ENCODE peak calls at places on chromosome 22, in seven cellular contexts. J is IMR-90, I is uterus, U is testis, Z is prostate gland, O is A549, T is spleen. E is an unnamed sample.

GRCh38 chr22:26330971-26331625 is 98.0 kb upstream of the ASPHD2 start:
- DNase-seq in Z (peak; percentile 18), U (peak; percentile 72), T (no peak), I (no peak), J (peak; percentile 23), O (peak; percentile 45), E (peak; percentile 44)

GRCh38 chr22:48717076-48717810 is 1110.4 kb downstream of the BRD1 start:
- DNase-seq in J (no peak), O (no peak), T (peak; percentile 72), I (no peak), U (no peak), Z (no peak), E (no peak)

GRCh38 chr22:19337137-19337536 is 45.6 kb upstream of the CLTCL1 start:
- DNase-seq in I (no peak), Z (no peak), U (no peak), J (no peak), O (no peak), T (no peak), E (no peak)

GRCh38 chr22:17638182-17638431 is 450 bp upstream of the BCL2L13 start:
- DNase-seq in I (no peak), T (peak; percentile 75), J (no peak), U (peak; percentile 66), Z (peak; percentile 49), O (peak; percentile 33), E (no peak)

GRCh38 chr22:42820075-42820763 is 36.9 kb downstream of the ARFGAP3 start:
- DNase-seq in I (no peak), U (peak; percentile 9), T (no peak), Z (no peak), J (peak; percentile 93), O (no peak), E (no peak)

GRCh38 chr22:36329217-36330078 is 58.3 kb downstream of the MYH9 start:
- DNase-seq in O (peak; percentile 43), U (no peak), I (peak; percentile 81), J (peak; percentile 97), Z (peak; percentile 94), T (peak; percentile 78), E (peak; percentile 70)

GRCh38 chr22:27672721-27673387 is 128.7 kb downstream of the MN1 start:
- DNase-seq in Z (no peak), I (no peak), T (no peak), U (no peak), O (no peak), J (no peak), E (no peak)

GRCh38 chr22:46171940-46172339 is 21.6 kb downstream of the PPARA start:
- DNase-seq in J (peak; percentile 74), Z (no peak), U (peak; percentile 49), O (no peak), I (no peak), T (no peak), E (no peak)

GRCh38 chr22:38257170-38257569 is 15.6 kb downstream of the TMEM184B start:
- DNase-seq in O (no peak), T (no peak), I (no peak), Z (no peak), U (no peak), J (peak; percentile 81), E (no peak)

GRCh38 chr22:25602924-25603323 is 38.4 kb downstream of the GRK3 start:
- DNase-seq in I (no peak), U (no peak), T (no peak), O (no peak), J (no peak), Z (no peak), E (no peak)

GRCh38 chr22:44758354-44758969 is 6.1 kb downstream of the ARHGAP8 start:
- DNase-seq in J (peak; percentile 74), T (peak; percentile 33), I (no peak), Z (no peak), O (no peak), U (no peak), E (no peak)

DNA sequence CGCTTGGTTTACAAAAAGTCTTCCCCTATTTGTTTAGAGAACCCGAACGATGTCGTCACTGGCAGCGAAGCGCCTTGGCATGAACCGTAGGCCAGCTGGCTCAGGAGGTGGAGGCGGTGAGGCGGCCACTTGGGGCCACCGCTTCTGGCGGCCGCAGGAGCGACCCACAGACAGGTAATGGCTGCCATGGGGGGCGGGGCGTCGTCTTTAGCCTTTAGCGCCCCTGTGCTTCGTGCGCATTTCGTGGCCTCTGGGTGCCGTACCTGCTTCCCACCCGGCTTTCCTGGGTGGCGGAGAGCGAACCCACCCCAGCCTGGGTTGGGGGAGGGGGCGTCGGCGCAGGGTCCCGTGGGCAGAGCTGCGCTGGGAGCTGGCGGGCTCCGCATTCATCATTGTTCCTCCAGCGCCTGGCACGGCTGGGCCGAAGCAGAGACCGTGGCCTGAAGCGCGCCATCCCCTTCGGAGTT is 470 bp upstream of the OSBP2 start:
- DNase-seq in J (peak; percentile 35), O (peak; percentile 47), T (peak; percentile 83), Z (peak; percentile 66), I (peak; percentile 39), U (peak; percentile 77), E (peak; percentile 17)
- TF ChIP-seq POLR2A in J (no peak), O (no peak), T (no peak), Z (peak; percentile 12), I (no peak), U (no peak), E (no peak)

GRCh38 chr22:41543854-41544670 is at the start of gene POLR3H:
- DNase-seq in J (peak; percentile 96), I (peak; percentile 99), O (peak; percentile 82), Z (peak; percentile 97), T (peak; percentile 99), U (peak; percentile 100), E (peak; percentile 99)
- TF ChIP-seq POLR2A in J (peak; percentile 71), I (peak; percentile 56), O (peak; percentile 78), Z (peak; percentile 38), T (no peak), U (no peak), E (peak; percentile 64)

GRCh38 chr22:41021655-41022454 is 70.5 kb upstream of the EP300 start:
- DNase-seq in O (peak; percentile 41), J (peak; percentile 16), Z (peak; percentile 60), I (peak; percentile 82), T (peak; percentile 93), U (peak; percentile 66), E (peak; percentile 65)
- TF ChIP-seq POLR2A in O (peak; percentile 29), J (no peak), Z (peak; percentile 25), I (no peak), T (no peak), U (no peak), E (no peak)

DNA sequence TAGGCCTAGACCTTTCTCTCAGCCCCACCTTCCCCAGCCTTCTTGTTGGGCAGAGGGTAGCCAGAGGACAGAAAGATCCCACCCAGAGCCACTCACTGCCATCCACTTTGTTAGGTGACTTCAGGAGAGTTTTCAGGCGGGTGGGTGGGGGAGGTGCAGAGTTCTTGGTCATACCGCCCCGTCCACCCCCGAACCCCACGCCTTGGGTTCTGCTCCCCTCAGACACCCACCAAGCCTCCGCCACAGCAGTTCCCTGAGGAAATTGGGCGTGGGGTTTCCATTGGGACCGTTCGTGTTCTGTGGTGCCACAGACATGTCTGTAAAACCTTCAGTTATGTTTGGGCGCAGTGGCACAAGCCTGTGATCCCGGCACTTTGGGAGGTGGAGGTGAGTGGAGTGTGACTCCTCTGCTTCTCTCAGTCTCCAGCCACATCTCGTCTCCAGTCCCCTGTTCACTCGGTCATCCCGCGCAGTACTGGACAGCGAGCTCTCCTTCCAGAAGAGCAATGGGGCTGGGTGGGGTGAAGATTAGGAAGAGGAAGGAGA is 1.5 kb downstream of the MIF start:
- DNase-seq in U (no peak), J (no peak), I (no peak), T (no peak), Z (no peak), O (no peak), E (no peak)
- TF ChIP-seq POLR2A in U (no peak), J (no peak), I (no peak), T (no peak), Z (no peak), O (no peak), E (no peak)